ENCODE peak calls at places on chromosome 5, in six cellular contexts. B, P, L, Q, T and W are unnamed samples.

GRCh38 chr5:178483620-178484019 is 106.6 kb downstream of the COL23A1 start:
- DNase-seq in L (no peak), T (peak; percentile 29), P (peak; percentile 61), B (no peak), Q (no peak), W (peak; percentile 38)

GRCh38 chr5:108093186-108093585 is 288.7 kb downstream of the FBXL17 start:
- DNase-seq in P (no peak), B (peak; percentile 30), Q (peak; percentile 49), T (no peak), L (no peak), W (no peak)

GRCh38 chr5:151132959-151133358 is 24.6 kb downstream of the ANXA6 start:
- DNase-seq in L (no peak), B (no peak), Q (no peak), T (no peak), P (no peak), W (no peak)

GRCh38 chr5:168494057-168494555 is 7.8 kb downstream of the RARS1 start:
- DNase-seq in Q (no peak), T (no peak), L (no peak), P (no peak), B (no peak), W (no peak)

GRCh38 chr5:125409101-125409495 is 662.7 kb upstream of the ZNF608 start:
- DNase-seq in T (no peak), B (no peak), P (no peak), Q (no peak), L (no peak), W (no peak)

GRCh38 chr5:181241393-181241975 is 2.2 kb downstream of the RACK1 start:
- DNase-seq in P (peak; percentile 59), T (no peak), L (peak; percentile 68), B (no peak), Q (peak; percentile 69), W (no peak)

GRCh38 chr5:180130876-180131740 is 59.5 kb upstream of the RNF130 start:
- DNase-seq in Q (no peak), L (no peak), P (no peak), T (no peak), B (peak; percentile 36), W (no peak)

GRCh38 chr5:149617760-149618306 is 36.5 kb downstream of the ARHGEF37 start:
- DNase-seq in L (no peak), Q (no peak), T (no peak), P (no peak), B (no peak), W (no peak)

GRCh38 chr5:65861830-65862241 is 64.5 kb upstream of the ERBIN start:
- DNase-seq in L (no peak), Q (peak; percentile 87), B (no peak), P (no peak), T (no peak), W (no peak)

GRCh38 chr5:33736510-33736909 is 155.3 kb downstream of the ADAMTS12 start:
- DNase-seq in Q (peak; percentile 86), B (no peak), L (no peak), T (no peak), P (no peak), W (no peak)

GRCh38 chr5:27511061-27511460 is 472.7 kb upstream of the CDH9 start:
- DNase-seq in L (no peak), B (no peak), T (no peak), P (no peak), Q (no peak), W (no peak)

GRCh38 chr5:36683821-36684434 is 77.5 kb downstream of the SLC1A3 start:
- DNase-seq in T (peak; percentile 41), P (no peak), Q (peak; percentile 64), B (no peak), L (no peak), W (peak; percentile 74)

GRCh38 chr5:107925195-107925594 is 254.5 kb upstream of the EFNA5 start:
- DNase-seq in T (no peak), P (no peak), B (no peak), L (no peak), Q (no peak), W (no peak)

GRCh38 chr5:156411131-156411727 is 84.3 kb downstream of the SGCD start:
- DNase-seq in L (no peak), P (no peak), T (peak; percentile 12), Q (peak; percentile 69), B (no peak), W (no peak)

GRCh38 chr5:161960314-161960713 is 107.3 kb upstream of the GABRG2 start:
- DNase-seq in L (no peak), Q (no peak), T (no peak), B (no peak), P (no peak), W (no peak)

GRCh38 chr5:62395210-62395950 is 8.3 kb downstream of the DIMT1 start:
- DNase-seq in L (no peak), T (no peak), P (no peak), B (no peak), Q (peak; percentile 10), W (no peak)

GRCh38 chr5:56840597-56840996 is 25.2 kb downstream of the MAP3K1 start:
- DNase-seq in L (no peak), P (no peak), B (no peak), Q (no peak), T (no peak), W (no peak)

GRCh38 chr5:125302577-125302976 is 556.1 kb upstream of the ZNF608 start:
- DNase-seq in Q (no peak), L (no peak), P (no peak), B (no peak), T (no peak), W (no peak)

GRCh38 chr5:168104811-168105481 is 186.5 kb upstream of the WWC1 start:
- DNase-seq in T (no peak), P (no peak), L (no peak), Q (no peak), B (no peak), W (no peak)

GRCh38 chr5:122757268-122757667 is 17.6 kb upstream of the SNX2 start:
- DNase-seq in Q (no peak), T (no peak), L (no peak), B (no peak), P (no peak), W (no peak)

GRCh38 chr5:1759378-1759970 is 40.2 kb downstream of the MRPL36 start:
- DNase-seq in L (no peak), B (peak; percentile 50), P (peak; percentile 38), T (no peak), Q (no peak), W (no peak)

GRCh38 chr5:79785983-79786382 is 96.3 kb downstream of the CMYA5 start:
- DNase-seq in T (no peak), L (no peak), Q (no peak), P (no peak), B (peak; percentile 5), W (no peak)

GRCh38 chr5:111389390-111390082 is 122.8 kb downstream of the STARD4 start:
- DNase-seq in T (no peak), L (no peak), B (no peak), Q (peak; percentile 42), P (no peak), W (no peak)

GRCh38 chr5:179266291-179267070 is 78.8 kb downstream of the ADAMTS2 start:
- DNase-seq in Q (no peak), T (no peak), B (no peak), P (no peak), L (no peak), W (peak; percentile 20)

GRCh38 chr5:140317859-140318258 is 15.0 kb upstream of the PFDN1 start:
- DNase-seq in T (no peak), Q (peak; percentile 21), P (no peak), B (no peak), L (no peak), W (no peak)

GRCh38 chr5:168179185-168179584 is 112.3 kb upstream of the WWC1 start:
- DNase-seq in P (no peak), T (no peak), L (no peak), B (no peak), Q (no peak), W (no peak)

GRCh38 chr5:169296456-169297220 is 4.3 kb downstream of the SLIT3 start:
- DNase-seq in L (peak; percentile 59), T (no peak), Q (peak; percentile 50), P (peak; percentile 88), B (no peak), W (peak; percentile 39)

GRCh38 chr5:89904442-89904841 is 505.1 kb downstream of the CETN3 start:
- DNase-seq in B (no peak), Q (no peak), L (no peak), P (no peak), T (no peak), W (no peak)

GRCh38 chr5:91028518-91028956 is 354.6 kb downstream of the ARRDC3 start:
- DNase-seq in P (no peak), T (no peak), Q (no peak), B (no peak), L (no peak), W (no peak)

GRCh38 chr5:157485811-157486739 is 26.1 kb downstream of the NIPAL4 start:
- DNase-seq in T (no peak), L (no peak), P (no peak), Q (no peak), B (no peak), W (no peak)

GRCh38 chr5:58905944-58906343 is 323.1 kb downstream of the RAB3C start:
- DNase-seq in P (no peak), B (no peak), L (no peak), Q (no peak), T (no peak), W (no peak)

GRCh38 chr5:179530069-179530998 is 20.0 kb upstream of the RUFY1 start:
- DNase-seq in L (peak; percentile 79), P (no peak), T (peak; percentile 80), Q (no peak), B (peak; percentile 93), W (peak; percentile 79)